ENCODE peak calls at places on chromosomes 5 and 9, in five cellular contexts. One of them, this sample, is unnamed.

GRCh38 chr5:104699438-104699837 is 1136.8 kb upstream of the NUDT12 start:
- DNase-seq in T1000: no peak
- DNase-seq in stimulated activated CD8-positive, alpha-beta memory T cell treated with anti-CD3 and anti-CD28 coated beads, Interleukin-15, amount 100 ng/mL, for 4 hours: no peak
- DNase-seq in HFF-Myc: no peak
- DNase-seq in NCI-H774: no peak
- DNase-seq in this sample: no peak

GRCh38 chr5:71767661-71768060 is 48.6 kb downstream of the CARTPT start:
- DNase-seq in T1000: no peak
- DNase-seq in HFF-Myc: no peak
- DNase-seq in stimulated activated CD8-positive, alpha-beta memory T cell treated with anti-CD3 and anti-CD28 coated beads, Interleukin-15, amount 100 ng/mL, for 4 hours: no peak
- DNase-seq in NCI-H774: no peak
- DNase-seq in this sample: no peak

GRCh38 chr9:133429216-133429613 is 7.0 kb downstream of the ADAMTS13 start:
- DNase-seq in HFF-Myc: no peak
- DNase-seq in NCI-H774: no peak
- DNase-seq in stimulated activated CD8-positive, alpha-beta memory T cell treated with anti-CD3 and anti-CD28 coated beads, Interleukin-15, amount 100 ng/mL, for 4 hours: no peak
- DNase-seq in T1000: no peak
- DNase-seq in this sample: no peak

GRCh38 chr9:123339666-123340414 is 16.2 kb upstream of the CRB2 start:
- DNase-seq in stimulated activated CD8-positive, alpha-beta memory T cell treated with anti-CD3 and anti-CD28 coated beads, Interleukin-15, amount 100 ng/mL, for 4 hours: peak
- DNase-seq in HFF-Myc: no peak
- DNase-seq in NCI-H774: no peak
- DNase-seq in T1000: no peak
- DNase-seq in this sample: no peak

GRCh38 chr5:139709587-139710369 is 61.6 kb downstream of the CXXC5 start:
- DNase-seq in HFF-Myc: no peak
- DNase-seq in T1000: no peak
- DNase-seq in NCI-H774: no peak
- DNase-seq in stimulated activated CD8-positive, alpha-beta memory T cell treated with anti-CD3 and anti-CD28 coated beads, Interleukin-15, amount 100 ng/mL, for 4 hours: peak
- DNase-seq in this sample: peak

GRCh38 chr9:5336683-5337082 is 3.0 kb downstream of the RLN1 start:
- DNase-seq in T1000: no peak
- DNase-seq in NCI-H774: no peak
- DNase-seq in stimulated activated CD8-positive, alpha-beta memory T cell treated with anti-CD3 and anti-CD28 coated beads, Interleukin-15, amount 100 ng/mL, for 4 hours: no peak
- DNase-seq in HFF-Myc: no peak
- DNase-seq in this sample: peak

GRCh38 chr5:111932628-111933027 is 175.6 kb upstream of the NREP start:
- DNase-seq in T1000: no peak
- DNase-seq in NCI-H774: no peak
- DNase-seq in stimulated activated CD8-positive, alpha-beta memory T cell treated with anti-CD3 and anti-CD28 coated beads, Interleukin-15, amount 100 ng/mL, for 4 hours: no peak
- DNase-seq in HFF-Myc: no peak
- DNase-seq in this sample: no peak

GRCh38 chr9:112069318-112070169 is 105.6 kb downstream of the SUSD1 start:
- DNase-seq in HFF-Myc: no peak
- DNase-seq in NCI-H774: no peak
- DNase-seq in stimulated activated CD8-positive, alpha-beta memory T cell treated with anti-CD3 and anti-CD28 coated beads, Interleukin-15, amount 100 ng/mL, for 4 hours: no peak
- DNase-seq in T1000: no peak
- DNase-seq in this sample: no peak

GRCh38 chr9:127796225-127796813 is 6.4 kb upstream of the FPGS start:
- DNase-seq in stimulated activated CD8-positive, alpha-beta memory T cell treated with anti-CD3 and anti-CD28 coated beads, Interleukin-15, amount 100 ng/mL, for 4 hours: no peak
- DNase-seq in HFF-Myc: no peak
- DNase-seq in NCI-H774: peak
- DNase-seq in T1000: no peak
- DNase-seq in this sample: no peak

GRCh38 chr5:10534491-10535236 is 29.2 kb upstream of the ANKRD33B start:
- DNase-seq in T1000: no peak
- DNase-seq in stimulated activated CD8-positive, alpha-beta memory T cell treated with anti-CD3 and anti-CD28 coated beads, Interleukin-15, amount 100 ng/mL, for 4 hours: no peak
- DNase-seq in HFF-Myc: no peak
- DNase-seq in NCI-H774: no peak
- DNase-seq in this sample: no peak

GRCh38 chr9:109238677-109239076 is 71.6 kb upstream of the FRRS1L start:
- DNase-seq in HFF-Myc: no peak
- DNase-seq in NCI-H774: no peak
- DNase-seq in stimulated activated CD8-positive, alpha-beta memory T cell treated with anti-CD3 and anti-CD28 coated beads, Interleukin-15, amount 100 ng/mL, for 4 hours: no peak
- DNase-seq in T1000: no peak
- DNase-seq in this sample: no peak

GRCh38 chr5:163496286-163496685 is 9.1 kb upstream of the MAT2B start:
- DNase-seq in stimulated activated CD8-positive, alpha-beta memory T cell treated with anti-CD3 and anti-CD28 coated beads, Interleukin-15, amount 100 ng/mL, for 4 hours: no peak
- DNase-seq in NCI-H774: no peak
- DNase-seq in HFF-Myc: no peak
- DNase-seq in T1000: no peak
- DNase-seq in this sample: no peak

GRCh38 chr9:18726546-18726945 is 252.6 kb downstream of the ADAMTSL1 start:
- DNase-seq in HFF-Myc: peak
- DNase-seq in T1000: no peak
- DNase-seq in stimulated activated CD8-positive, alpha-beta memory T cell treated with anti-CD3 and anti-CD28 coated beads, Interleukin-15, amount 100 ng/mL, for 4 hours: no peak
- DNase-seq in NCI-H774: no peak
- DNase-seq in this sample: no peak

GRCh38 chr5:73229271-73229670 is 56.3 kb downstream of the TMEM174 start:
- DNase-seq in HFF-Myc: no peak
- DNase-seq in stimulated activated CD8-positive, alpha-beta memory T cell treated with anti-CD3 and anti-CD28 coated beads, Interleukin-15, amount 100 ng/mL, for 4 hours: no peak
- DNase-seq in T1000: no peak
- DNase-seq in NCI-H774: no peak
- DNase-seq in this sample: no peak

GRCh38 chr5:136006767-136007251 is 22.0 kb upstream of the TGFBI start:
- DNase-seq in NCI-H774: no peak
- DNase-seq in T1000: peak
- DNase-seq in stimulated activated CD8-positive, alpha-beta memory T cell treated with anti-CD3 and anti-CD28 coated beads, Interleukin-15, amount 100 ng/mL, for 4 hours: no peak
- DNase-seq in HFF-Myc: no peak
- DNase-seq in this sample: no peak

GRCh38 chr5:158147227-158147626 is 288.3 kb upstream of the CLINT1 start:
- DNase-seq in NCI-H774: no peak
- DNase-seq in T1000: no peak
- DNase-seq in HFF-Myc: no peak
- DNase-seq in stimulated activated CD8-positive, alpha-beta memory T cell treated with anti-CD3 and anti-CD28 coated beads, Interleukin-15, amount 100 ng/mL, for 4 hours: no peak
- DNase-seq in this sample: no peak

GRCh38 chr5:57176350-57176857 is 2.5 kb downstream of the GPBP1 start:
- DNase-seq in T1000: no peak
- DNase-seq in NCI-H774: no peak
- DNase-seq in stimulated activated CD8-positive, alpha-beta memory T cell treated with anti-CD3 and anti-CD28 coated beads, Interleukin-15, amount 100 ng/mL, for 4 hours: no peak
- DNase-seq in HFF-Myc: no peak
- DNase-seq in this sample: no peak

GRCh38 chr9:72476617-72477375 is 44.6 kb upstream of the TMC1 start:
- DNase-seq in stimulated activated CD8-positive, alpha-beta memory T cell treated with anti-CD3 and anti-CD28 coated beads, Interleukin-15, amount 100 ng/mL, for 4 hours: peak
- DNase-seq in NCI-H774: no peak
- DNase-seq in HFF-Myc: peak
- DNase-seq in T1000: peak
- DNase-seq in this sample: peak

GRCh38 chr5:167945542-167946384 is 345.7 kb upstream of the WWC1 start:
- DNase-seq in HFF-Myc: peak
- DNase-seq in NCI-H774: no peak
- DNase-seq in T1000: peak
- DNase-seq in stimulated activated CD8-positive, alpha-beta memory T cell treated with anti-CD3 and anti-CD28 coated beads, Interleukin-15, amount 100 ng/mL, for 4 hours: no peak
- DNase-seq in this sample: no peak

GRCh38 chr5:17258429-17258828 is 41.0 kb downstream of the BASP1 start:
- DNase-seq in T1000: no peak
- DNase-seq in NCI-H774: no peak
- DNase-seq in HFF-Myc: no peak
- DNase-seq in stimulated activated CD8-positive, alpha-beta memory T cell treated with anti-CD3 and anti-CD28 coated beads, Interleukin-15, amount 100 ng/mL, for 4 hours: no peak
- DNase-seq in this sample: no peak

GRCh38 chr5:2864515-2864914 is 113.0 kb upstream of the IRX2 start:
- DNase-seq in stimulated activated CD8-positive, alpha-beta memory T cell treated with anti-CD3 and anti-CD28 coated beads, Interleukin-15, amount 100 ng/mL, for 4 hours: no peak
- DNase-seq in NCI-H774: no peak
- DNase-seq in T1000: no peak
- DNase-seq in HFF-Myc: no peak
- DNase-seq in this sample: no peak

GRCh38 chr5:139486201-139486600 is 3.6 kb upstream of the STING1 start:
- DNase-seq in HFF-Myc: no peak
- DNase-seq in stimulated activated CD8-positive, alpha-beta memory T cell treated with anti-CD3 and anti-CD28 coated beads, Interleukin-15, amount 100 ng/mL, for 4 hours: no peak
- DNase-seq in NCI-H774: no peak
- DNase-seq in T1000: no peak
- DNase-seq in this sample: no peak

GRCh38 chr5:102611312-102611711 is 112.5 kb upstream of the SLCO6A1 start:
- DNase-seq in T1000: no peak
- DNase-seq in HFF-Myc: no peak
- DNase-seq in stimulated activated CD8-positive, alpha-beta memory T cell treated with anti-CD3 and anti-CD28 coated beads, Interleukin-15, amount 100 ng/mL, for 4 hours: no peak
- DNase-seq in NCI-H774: no peak
- DNase-seq in this sample: no peak

GRCh38 chr5:137791387-137791786 is 37.2 kb upstream of the HNRNPA0 start:
- DNase-seq in T1000: no peak
- DNase-seq in stimulated activated CD8-positive, alpha-beta memory T cell treated with anti-CD3 and anti-CD28 coated beads, Interleukin-15, amount 100 ng/mL, for 4 hours: no peak
- DNase-seq in HFF-Myc: no peak
- DNase-seq in NCI-H774: no peak
- DNase-seq in this sample: no peak

GRCh38 chr9:108830292-108830691 is 25.5 kb downstream of the ACTL7B start:
- DNase-seq in T1000: no peak
- DNase-seq in stimulated activated CD8-positive, alpha-beta memory T cell treated with anti-CD3 and anti-CD28 coated beads, Interleukin-15, amount 100 ng/mL, for 4 hours: no peak
- DNase-seq in NCI-H774: no peak
- DNase-seq in HFF-Myc: no peak
- DNase-seq in this sample: no peak

GRCh38 chr9:128396970-128397613 is 23.6 kb upstream of the CERCAM start:
- DNase-seq in stimulated activated CD8-positive, alpha-beta memory T cell treated with anti-CD3 and anti-CD28 coated beads, Interleukin-15, amount 100 ng/mL, for 4 hours: no peak
- DNase-seq in T1000: no peak
- DNase-seq in HFF-Myc: no peak
- DNase-seq in NCI-H774: peak
- DNase-seq in this sample: no peak

GRCh38 chr9:86454701-86455402 is 100.6 kb upstream of the TUT7 start:
- DNase-seq in stimulated activated CD8-positive, alpha-beta memory T cell treated with anti-CD3 and anti-CD28 coated beads, Interleukin-15, amount 100 ng/mL, for 4 hours: no peak
- DNase-seq in HFF-Myc: no peak
- DNase-seq in NCI-H774: no peak
- DNase-seq in T1000: no peak
- DNase-seq in this sample: no peak

GRCh38 chr9:133589454-133590227 is 19.5 kb downstream of the FAM163B start:
- DNase-seq in HFF-Myc: no peak
- DNase-seq in NCI-H774: no peak
- DNase-seq in T1000: no peak
- DNase-seq in stimulated activated CD8-positive, alpha-beta memory T cell treated with anti-CD3 and anti-CD28 coated beads, Interleukin-15, amount 100 ng/mL, for 4 hours: peak
- DNase-seq in this sample: peak

GRCh38 chr5:179207920-179208705 is 137.1 kb downstream of the ADAMTS2 start:
- DNase-seq in NCI-H774: no peak
- DNase-seq in T1000: no peak
- DNase-seq in HFF-Myc: no peak
- DNase-seq in stimulated activated CD8-positive, alpha-beta memory T cell treated with anti-CD3 and anti-CD28 coated beads, Interleukin-15, amount 100 ng/mL, for 4 hours: no peak
- DNase-seq in this sample: no peak

GRCh38 chr9:21559402-21560280 is 77.5 kb upstream of the IFNE start:
- DNase-seq in T1000: peak
- DNase-seq in NCI-H774: peak
- DNase-seq in HFF-Myc: no peak
- DNase-seq in stimulated activated CD8-positive, alpha-beta memory T cell treated with anti-CD3 and anti-CD28 coated beads, Interleukin-15, amount 100 ng/mL, for 4 hours: peak
- DNase-seq in this sample: peak

GRCh38 chr5:172403191-172403794 is 51.0 kb downstream of the SH3PXD2B start:
- DNase-seq in stimulated activated CD8-positive, alpha-beta memory T cell treated with anti-CD3 and anti-CD28 coated beads, Interleukin-15, amount 100 ng/mL, for 4 hours: no peak
- DNase-seq in HFF-Myc: no peak
- DNase-seq in T1000: no peak
- DNase-seq in NCI-H774: no peak
- DNase-seq in this sample: no peak

GRCh38 chr5:78640622-78641021 is 8.0 kb downstream of the LHFPL2 start:
- DNase-seq in HFF-Myc: no peak
- DNase-seq in NCI-H774: no peak
- DNase-seq in T1000: no peak
- DNase-seq in stimulated activated CD8-positive, alpha-beta memory T cell treated with anti-CD3 and anti-CD28 coated beads, Interleukin-15, amount 100 ng/mL, for 4 hours: no peak
- DNase-seq in this sample: no peak

GRCh38 chr9:69785757-69786156 is 25.9 kb upstream of the PTAR1 start:
- DNase-seq in T1000: no peak
- DNase-seq in NCI-H774: no peak
- DNase-seq in stimulated activated CD8-positive, alpha-beta memory T cell treated with anti-CD3 and anti-CD28 coated beads, Interleukin-15, amount 100 ng/mL, for 4 hours: no peak
- DNase-seq in HFF-Myc: no peak
- DNase-seq in this sample: no peak

GRCh38 chr9:94638335-94639044 is 828 bp downstream of the FBP1 start:
- DNase-seq in T1000: no peak
- DNase-seq in stimulated activated CD8-positive, alpha-beta memory T cell treated with anti-CD3 and anti-CD28 coated beads, Interleukin-15, amount 100 ng/mL, for 4 hours: no peak
- DNase-seq in NCI-H774: no peak
- DNase-seq in HFF-Myc: no peak
- DNase-seq in this sample: no peak

GRCh38 chr9:2726620-2727335 is 9.5 kb downstream of the KCNV2 start:
- DNase-seq in HFF-Myc: no peak
- DNase-seq in stimulated activated CD8-positive, alpha-beta memory T cell treated with anti-CD3 and anti-CD28 coated beads, Interleukin-15, amount 100 ng/mL, for 4 hours: no peak
- DNase-seq in NCI-H774: no peak
- DNase-seq in T1000: no peak
- DNase-seq in this sample: no peak

GRCh38 chr9:98658965-98659364 is 49.8 kb downstream of the GABBR2 start:
- DNase-seq in stimulated activated CD8-positive, alpha-beta memory T cell treated with anti-CD3 and anti-CD28 coated beads, Interleukin-15, amount 100 ng/mL, for 4 hours: no peak
- DNase-seq in HFF-Myc: no peak
- DNase-seq in T1000: no peak
- DNase-seq in NCI-H774: no peak
- DNase-seq in this sample: no peak